ENCODE peak calls at places on chromosomes 4 and X, in five cellular contexts. One of them, this sample, is unnamed.

GRCh38 chrX:117835034-117835433 is 281.6 kb downstream of the KLHL13 start:
- DNase-seq in lower lobe of right lung: no peak
- DNase-seq in cardiac muscle cell: no peak
- DNase-seq in fibroblast of pulmonary artery: no peak
- DNase-seq in AG04450: no peak
- DNase-seq in this sample: no peak

GRCh38 chrX:15474058-15474457 is 19.1 kb downstream of the PIR start:
- DNase-seq in lower lobe of right lung: no peak
- DNase-seq in cardiac muscle cell: no peak
- DNase-seq in fibroblast of pulmonary artery: no peak
- DNase-seq in AG04450: no peak
- DNase-seq in this sample: no peak

GRCh38 chr4:144615182-144615581 is 30.8 kb upstream of the HHIP start:
- DNase-seq in lower lobe of right lung: no peak
- DNase-seq in cardiac muscle cell: no peak
- DNase-seq in fibroblast of pulmonary artery: peak; percentile 21
- DNase-seq in AG04450: no peak
- DNase-seq in this sample: no peak

GRCh38 chr4:176810481-176811249 is 17.9 kb upstream of the VEGFC start:
- DNase-seq in lower lobe of right lung: no peak
- DNase-seq in cardiac muscle cell: no peak
- DNase-seq in fibroblast of pulmonary artery: peak; percentile 52
- DNase-seq in AG04450: no peak
- DNase-seq in this sample: no peak

GRCh38 chrX:48937065-48937907 is 18.5 kb upstream of the PIM2 start:
- DNase-seq in lower lobe of right lung: peak; percentile 84
- DNase-seq in cardiac muscle cell: peak; percentile 34
- DNase-seq in fibroblast of pulmonary artery: peak; percentile 14
- DNase-seq in AG04450: no peak
- DNase-seq in this sample: no peak

GRCh38 chr4:151804821-151805220 is 44.0 kb upstream of the GATB start:
- DNase-seq in lower lobe of right lung: no peak
- DNase-seq in cardiac muscle cell: no peak
- DNase-seq in fibroblast of pulmonary artery: no peak
- DNase-seq in AG04450: no peak
- DNase-seq in this sample: no peak

GRCh38 chrX:97380200-97380599 is 496.5 kb downstream of the RPA4 start:
- DNase-seq in lower lobe of right lung: no peak
- DNase-seq in cardiac muscle cell: no peak
- DNase-seq in fibroblast of pulmonary artery: no peak
- DNase-seq in AG04450: no peak
- DNase-seq in this sample: no peak

GRCh38 chr4:43277003-43277402 is 384.5 kb downstream of the GRXCR1 start:
- DNase-seq in lower lobe of right lung: no peak
- DNase-seq in cardiac muscle cell: peak; percentile 7
- DNase-seq in fibroblast of pulmonary artery: peak; percentile 22
- DNase-seq in AG04450: no peak
- DNase-seq in this sample: no peak

GRCh38 chr4:98262431-98262830 is 1.2 kb downstream of the RAP1GDS1 start:
- DNase-seq in lower lobe of right lung: no peak
- DNase-seq in cardiac muscle cell: peak; percentile 12
- DNase-seq in fibroblast of pulmonary artery: no peak
- DNase-seq in AG04450: no peak
- DNase-seq in this sample: no peak

GRCh38 chr4:6112606-6113290 is 87.6 kb downstream of the JAKMIP1 start:
- DNase-seq in lower lobe of right lung: no peak
- DNase-seq in cardiac muscle cell: no peak
- DNase-seq in fibroblast of pulmonary artery: no peak
- DNase-seq in AG04450: no peak
- DNase-seq in this sample: no peak

GRCh38 chr4:82380344-82380743 is 6.6 kb upstream of the HNRNPD start:
- DNase-seq in lower lobe of right lung: no peak
- DNase-seq in cardiac muscle cell: no peak
- DNase-seq in fibroblast of pulmonary artery: no peak
- DNase-seq in AG04450: no peak
- DNase-seq in this sample: no peak

GRCh38 chrX:133956570-133957340 is 28.6 kb downstream of the GPC3 start:
- DNase-seq in lower lobe of right lung: no peak
- DNase-seq in cardiac muscle cell: no peak
- DNase-seq in fibroblast of pulmonary artery: no peak
- DNase-seq in AG04450: no peak
- DNase-seq in this sample: no peak

GRCh38 chrX:129706395-129707072 is 32.2 kb upstream of the XPNPEP2 start:
- DNase-seq in lower lobe of right lung: no peak
- DNase-seq in cardiac muscle cell: peak; percentile 32
- DNase-seq in fibroblast of pulmonary artery: no peak
- DNase-seq in AG04450: no peak
- DNase-seq in this sample: no peak

GRCh38 chrX:64204701-64205440 is 637 bp downstream of the AMER1 start:
- DNase-seq in lower lobe of right lung: peak; percentile 54
- DNase-seq in cardiac muscle cell: peak; percentile 37
- DNase-seq in fibroblast of pulmonary artery: peak; percentile 27
- DNase-seq in AG04450: no peak
- DNase-seq in this sample: peak; percentile 38

GRCh38 chr4:168900080-168900479 is 110.0 kb downstream of the CBR4 start:
- DNase-seq in lower lobe of right lung: no peak
- DNase-seq in cardiac muscle cell: peak; percentile 45
- DNase-seq in fibroblast of pulmonary artery: peak; percentile 54
- DNase-seq in AG04450: no peak
- DNase-seq in this sample: no peak

GRCh38 chrX:155880586-155881157 is 473 bp upstream of the VAMP7 start:
- DNase-seq in lower lobe of right lung: no peak
- DNase-seq in cardiac muscle cell: peak; percentile 12
- DNase-seq in fibroblast of pulmonary artery: no peak
- DNase-seq in AG04450: no peak
- DNase-seq in this sample: no peak

GRCh38 chrX:18119856-18120255 is 100.8 kb downstream of the BEND2 start:
- DNase-seq in lower lobe of right lung: no peak
- DNase-seq in cardiac muscle cell: no peak
- DNase-seq in fibroblast of pulmonary artery: no peak
- DNase-seq in AG04450: no peak
- DNase-seq in this sample: no peak

GRCh38 chr4:168524006-168524405 is 27.2 kb downstream of the PALLD start:
- DNase-seq in lower lobe of right lung: no peak
- DNase-seq in cardiac muscle cell: peak; percentile 83
- DNase-seq in fibroblast of pulmonary artery: peak; percentile 81
- DNase-seq in AG04450: peak; percentile 62
- DNase-seq in this sample: no peak

DNA sequence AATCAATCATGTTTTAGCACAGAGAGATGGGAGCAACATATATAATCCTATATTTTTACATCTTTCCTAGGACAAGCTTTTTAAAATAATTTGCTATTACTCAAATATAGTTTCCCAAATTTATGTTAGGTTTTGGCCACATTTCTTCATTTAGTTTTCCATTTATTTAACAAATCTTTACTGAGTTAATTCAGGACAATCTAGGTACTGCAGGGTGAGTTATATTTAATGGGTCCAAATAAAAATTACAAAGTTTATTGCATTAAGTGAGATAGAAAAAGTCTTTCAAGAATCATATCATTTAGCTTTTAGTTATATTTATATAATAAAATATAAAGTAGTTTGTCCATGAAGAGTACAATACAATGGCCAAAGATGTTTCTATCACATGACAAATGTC is 269.2 kb downstream of the EPHA5 start:
- DNase-seq in lower lobe of right lung: no peak
- DNase-seq in cardiac muscle cell: no peak
- DNase-seq in fibroblast of pulmonary artery: no peak
- DNase-seq in AG04450: no peak
- DNase-seq in this sample: no peak
- TF ChIP-seq CTCF in lower lobe of right lung: no peak
- TF ChIP-seq CTCF in cardiac muscle cell: no peak
- TF ChIP-seq CTCF in fibroblast of pulmonary artery: no peak
- TF ChIP-seq CTCF in AG04450: no peak
- TF ChIP-seq CTCF in this sample: no peak

GRCh38 chrX:13764284-13764683 is 29.7 kb downstream of the OFD1 start:
- DNase-seq in lower lobe of right lung: no peak
- DNase-seq in cardiac muscle cell: no peak
- DNase-seq in fibroblast of pulmonary artery: no peak
- DNase-seq in AG04450: no peak
- DNase-seq in this sample: no peak

GRCh38 chrX:13764765-13765164 is 30.2 kb downstream of the OFD1 start:
- DNase-seq in lower lobe of right lung: no peak
- DNase-seq in cardiac muscle cell: peak; percentile 17
- DNase-seq in fibroblast of pulmonary artery: peak; percentile 3
- DNase-seq in AG04450: no peak
- DNase-seq in this sample: peak; percentile 57

GRCh38 chrX:13761606-13762005 is 27.1 kb downstream of the OFD1 start:
- DNase-seq in lower lobe of right lung: no peak
- DNase-seq in cardiac muscle cell: peak; percentile 6
- DNase-seq in fibroblast of pulmonary artery: peak; percentile 16
- DNase-seq in AG04450: no peak
- DNase-seq in this sample: no peak

GRCh38 chrX:13762015-13762414 is 27.5 kb downstream of the OFD1 start:
- DNase-seq in lower lobe of right lung: no peak
- DNase-seq in cardiac muscle cell: no peak
- DNase-seq in fibroblast of pulmonary artery: no peak
- DNase-seq in AG04450: no peak
- DNase-seq in this sample: no peak

GRCh38 chrX:13763489-13763888 is 28.9 kb downstream of the OFD1 start:
- DNase-seq in lower lobe of right lung: peak; percentile 48
- DNase-seq in cardiac muscle cell: no peak
- DNase-seq in fibroblast of pulmonary artery: no peak
- DNase-seq in AG04450: no peak
- DNase-seq in this sample: no peak
- TF ChIP-seq CTCF in lower lobe of right lung: no peak
- TF ChIP-seq CTCF in cardiac muscle cell: no peak
- TF ChIP-seq CTCF in fibroblast of pulmonary artery: no peak
- TF ChIP-seq CTCF in AG04450: no peak
- TF ChIP-seq CTCF in this sample: no peak

GRCh38 chr4:140861359-140862181 is 105.4 kb upstream of the TBC1D9 start:
- DNase-seq in lower lobe of right lung: no peak
- DNase-seq in cardiac muscle cell: peak; percentile 92
- DNase-seq in fibroblast of pulmonary artery: peak; percentile 93
- DNase-seq in AG04450: peak; percentile 80
- DNase-seq in this sample: peak; percentile 55
- TF ChIP-seq CTCF in lower lobe of right lung: peak; percentile 74
- TF ChIP-seq CTCF in cardiac muscle cell: peak; percentile 71
- TF ChIP-seq CTCF in fibroblast of pulmonary artery: peak; percentile 76
- TF ChIP-seq CTCF in AG04450: peak; percentile 82
- TF ChIP-seq CTCF in this sample: peak; percentile 75

DNA sequence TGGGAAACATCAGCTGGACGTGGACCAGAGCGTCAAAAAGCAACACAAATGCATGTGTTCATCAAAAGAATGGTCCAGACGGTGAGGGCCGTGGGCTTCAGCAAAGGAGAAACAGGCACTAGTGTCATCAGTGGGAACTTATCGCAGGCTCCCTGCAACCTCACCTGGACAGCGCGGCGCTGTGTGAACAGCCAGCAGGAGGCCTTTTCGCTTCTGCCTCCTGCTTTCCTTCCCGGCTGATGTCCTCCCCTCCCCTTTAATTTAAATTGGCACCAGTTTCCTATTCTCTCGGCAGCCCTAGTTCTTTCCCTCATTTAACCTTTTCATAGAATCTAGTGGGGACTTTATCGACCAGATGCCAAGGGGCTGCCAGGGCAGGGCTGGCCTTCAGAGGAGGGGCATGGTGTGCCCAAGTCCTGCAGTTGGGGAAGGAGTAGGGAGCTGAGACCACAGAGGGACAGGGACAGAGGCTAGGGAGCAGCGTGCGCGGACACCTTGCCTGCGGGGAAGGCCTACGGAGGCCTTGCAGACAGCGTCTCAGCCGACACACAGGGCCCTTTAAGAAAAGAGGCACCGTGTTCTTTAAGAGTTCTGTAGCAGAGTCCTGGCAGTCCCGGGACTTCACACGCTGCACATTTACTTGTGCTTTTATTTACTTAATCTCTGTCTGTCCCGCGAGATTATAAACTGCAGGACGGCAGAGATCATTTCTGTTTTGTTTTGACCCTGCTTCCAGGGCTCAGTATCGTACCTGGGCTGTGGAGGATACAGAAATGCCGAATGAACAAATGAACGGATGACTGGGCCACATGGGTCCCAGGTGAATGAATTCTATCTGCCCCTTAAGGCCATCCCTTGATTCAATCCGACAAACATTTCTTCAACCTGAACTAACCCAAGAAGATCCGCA is 8.4 kb upstream of the SORBS2 start:
- DNase-seq in lower lobe of right lung: no peak
- DNase-seq in cardiac muscle cell: no peak
- DNase-seq in fibroblast of pulmonary artery: no peak
- DNase-seq in AG04450: no peak
- DNase-seq in this sample: no peak
- TF ChIP-seq CTCF in lower lobe of right lung: no peak
- TF ChIP-seq CTCF in cardiac muscle cell: no peak
- TF ChIP-seq CTCF in fibroblast of pulmonary artery: no peak
- TF ChIP-seq CTCF in AG04450: no peak
- TF ChIP-seq CTCF in this sample: no peak